ENCODE peak calls at places on chromosomes 16 and 17, in ten cellular contexts. T is neural crest cell; K is fibroblast of pulmonary artery; W is T1000; Y is spleen; H is germinal center; N is SK-MEL-5; B is activated effector memory CD4-positive, alpha-beta T cell treated with Interleukin-2 at 50 U/mL for 16 hours; F is HCEC 1CT; G is HEK293T. E is an unnamed sample.

GRCh38 chr16:11140867-11141266 is 115.1 kb downstream of the SOCS1 start:
- DNase-seq in K (no peak), W (no peak), B (no peak), H (no peak), N (no peak), G (no peak), Y (no peak), T (no peak), F (no peak), E (no peak)

GRCh38 chr16:16994831-16995230 is 475.9 kb downstream of the XYLT1 start:
- DNase-seq in B (no peak), W (no peak), F (no peak), K (no peak), H (no peak), T (no peak), Y (no peak), G (no peak), N (no peak), E (no peak)

GRCh38 chr16:27238591-27238990 is 30.0 kb downstream of the NSMCE1 start:
- DNase-seq in W (no peak), B (no peak), Y (no peak), H (no peak), G (no peak), T (no peak), N (no peak), F (no peak), K (no peak), E (no peak)

GRCh38 chr16:88424536-88425230 is 28.4 kb upstream of the ZFPM1 start:
- DNase-seq in K (no peak), G (no peak), Y (no peak), B (no peak), N (peak), T (no peak), H (no peak), F (no peak), W (no peak), E (no peak)

GRCh38 chr17:47844814-47845453 is 3.9 kb upstream of the SCRN2 start:
- DNase-seq in Y (no peak), T (no peak), K (peak), F (peak), W (no peak), H (no peak), N (peak), G (no peak), B (no peak), E (no peak)

GRCh38 chr17:80455328-80455710 is 21.1 kb downstream of the NPTX1 start:
- DNase-seq in G (peak), W (no peak), Y (no peak), H (peak), F (peak), T (peak), N (peak), K (no peak), B (no peak), E (peak)

GRCh38 chr17:20154601-20155000 is 145.4 kb downstream of the SPECC1 start:
- DNase-seq in K (no peak), B (no peak), T (no peak), G (no peak), N (no peak), W (no peak), F (no peak), H (no peak), Y (no peak), E (no peak)

GRCh38 chr17:15351925-15352324 is 10.5 kb upstream of the TEKT3 start:
- DNase-seq in N (no peak), F (peak), T (no peak), Y (no peak), H (no peak), W (no peak), B (no peak), G (no peak), K (peak), E (no peak)

GRCh38 chr17:61201211-61201610 is 198.4 kb upstream of the TBX2 start:
- DNase-seq in B (no peak), F (peak), H (no peak), W (peak), G (no peak), T (no peak), N (no peak), Y (no peak), K (peak), E (no peak)

GRCh38 chr16:3963203-3963602 is 82.7 kb upstream of the CREBBP start:
- DNase-seq in T (no peak), G (no peak), H (no peak), K (no peak), Y (no peak), W (no peak), N (no peak), F (no peak), B (peak), E (no peak)

GRCh38 chr17:16942141-16943031 is 29.5 kb downstream of the TNFRSF13B start:
- DNase-seq in Y (peak), T (no peak), K (no peak), W (no peak), H (no peak), B (no peak), G (no peak), F (peak), N (no peak), E (no peak)

GRCh38 chr17:73089322-73089721 is 3.2 kb downstream of the SLC39A11 start:
- DNase-seq in B (no peak), H (no peak), W (no peak), Y (no peak), F (no peak), T (no peak), N (no peak), K (no peak), G (no peak), E (no peak)

GRCh38 chr17:60086822-60087591 is 8.3 kb upstream of the HEATR6 start:
- DNase-seq in W (no peak), N (no peak), H (no peak), Y (no peak), F (peak), T (no peak), G (no peak), K (peak), B (no peak), E (no peak)

GRCh38 chr16:70703835-70704381 is 18.1 kb upstream of the MTSS2 start:
- DNase-seq in H (no peak), G (no peak), N (no peak), W (no peak), T (no peak), Y (no peak), F (no peak), B (no peak), K (no peak), E (no peak)